ENCODE peak calls at places on chromosomes 3 and 15, in six cellular contexts. O, U, I, N, Z and T are unnamed samples.

GRCh38 chr3:188092648-188093047 is 61.3 kb upstream of the LPP start:
- DNase-seq in O (no peak), U (no peak), I (no peak), N (no peak), Z (no peak), T (no peak)

GRCh38 chr15:95018888-95019545 is 787.7 kb downstream of the MCTP2 start:
- DNase-seq in O (no peak), U (peak), I (no peak), N (peak), Z (no peak), T (peak)

GRCh38 chr15:100983221-100983620 is 64.1 kb downstream of the LRRK1 start:
- DNase-seq in O (no peak), U (no peak), I (no peak), N (no peak), Z (no peak), T (no peak)

GRCh38 chr3:187986514-187986934 is 167.4 kb upstream of the LPP start:
- DNase-seq in O (peak), U (peak), I (no peak), N (peak), Z (no peak), T (peak)

GRCh38 chr3:157920804-157921203 is 185.4 kb downstream of the SHOX2 start:
- DNase-seq in O (no peak), U (no peak), I (no peak), N (no peak), Z (no peak), T (no peak)

GRCh38 chr3:44865272-44866005 is 3.7 kb downstream of the TMEM42 start:
- DNase-seq in O (no peak), U (no peak), I (no peak), N (no peak), Z (no peak), T (no peak)

GRCh38 chr3:23129817-23130216 is 73.3 kb upstream of the UBE2E2 start:
- DNase-seq in O (no peak), U (no peak), I (no peak), N (no peak), Z (no peak), T (no peak)

GRCh38 chr3:126555795-126556636 is 2.7 kb downstream of the C3orf22 start:
- DNase-seq in O (no peak), U (no peak), I (no peak), N (no peak), Z (no peak), T (no peak)

GRCh38 chr3:144912968-144913367 is 941.3 kb downstream of the DIPK2A start:
- DNase-seq in O (no peak), U (no peak), I (no peak), N (no peak), Z (no peak), T (no peak)

GRCh38 chr15:30038667-30039523 is 43.9 kb upstream of the GOLGA8J start:
- DNase-seq in O (no peak), U (no peak), I (no peak), N (no peak), Z (no peak), T (no peak)

GRCh38 chr3:14462738-14463137 is 60.3 kb downstream of the SLC6A6 start:
- DNase-seq in O (no peak), U (no peak), I (no peak), N (no peak), Z (no peak), T (no peak)

GRCh38 chr3:160885791-160886286 is 129.8 kb downstream of the PPM1L start:
- DNase-seq in O (no peak), U (peak), I (peak), N (peak), Z (peak), T (peak)

GRCh38 chr3:89742546-89742945 is 635.1 kb downstream of the EPHA3 start:
- DNase-seq in O (no peak), U (no peak), I (no peak), N (no peak), Z (no peak), T (no peak)

GRCh38 chr3:79414821-79415220 is 353.0 kb downstream of the ROBO1 start:
- DNase-seq in O (no peak), U (no peak), I (no peak), N (no peak), Z (no peak), T (no peak)

GRCh38 chr15:35784745-35785144 is 238.8 kb upstream of the DPH6 start:
- DNase-seq in O (no peak), U (no peak), I (no peak), N (no peak), Z (no peak), T (peak)

GRCh38 chr3:62923092-62923491 is 47.9 kb upstream of the CADPS start:
- DNase-seq in O (no peak), U (no peak), I (no peak), N (no peak), Z (no peak), T (no peak)

GRCh38 chr15:58227706-58228543 is 89.7 kb downstream of the AQP9 start:
- DNase-seq in O (peak), U (peak), I (peak), N (peak), Z (peak), T (peak)

GRCh38 chr3:152508705-152509104 is 240.0 kb downstream of the MBNL1 start:
- DNase-seq in O (peak), U (peak), I (peak), N (peak), Z (no peak), T (peak)

DNA sequence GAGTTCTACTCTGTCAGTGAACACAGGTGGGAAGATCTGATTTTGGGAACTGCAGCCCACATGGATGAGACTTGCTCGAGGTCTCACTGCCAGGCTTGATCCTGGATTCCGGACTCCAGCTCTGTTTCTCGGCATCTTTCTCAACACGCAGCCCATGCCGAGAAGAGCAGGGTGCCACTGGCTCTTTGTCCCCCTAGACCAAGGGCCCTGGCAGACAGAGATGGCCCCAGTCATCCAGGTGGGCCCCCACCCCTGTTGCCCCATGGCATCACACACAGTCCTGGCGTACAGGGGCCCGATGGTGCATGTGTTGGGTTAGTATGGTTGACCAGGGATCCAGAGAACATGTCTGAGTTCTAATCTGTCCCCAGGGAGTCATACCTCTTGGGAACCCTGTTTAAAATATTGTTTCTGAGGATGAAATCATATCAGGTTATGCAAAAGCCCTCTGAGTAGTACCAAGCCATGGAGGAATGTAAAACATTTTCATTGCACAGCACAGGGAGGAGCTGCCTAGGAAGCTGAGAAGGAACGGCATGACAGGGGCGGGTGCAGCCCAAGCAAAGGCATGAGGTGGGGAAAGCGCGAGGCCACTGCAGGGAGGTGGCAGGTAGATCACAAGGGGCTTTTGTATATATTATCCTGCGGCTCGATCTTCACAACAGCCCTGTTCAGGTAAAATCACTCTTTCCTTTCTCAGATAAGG is 320.6 kb downstream of the UACA start:
- DNase-seq in O (no peak), U (no peak), I (no peak), N (no peak), Z (no peak), T (no peak)
- H3K4me3 ChIP-seq in O (no peak), U (no peak), I (no peak), N (no peak), Z (no peak), T (no peak)

DNA sequence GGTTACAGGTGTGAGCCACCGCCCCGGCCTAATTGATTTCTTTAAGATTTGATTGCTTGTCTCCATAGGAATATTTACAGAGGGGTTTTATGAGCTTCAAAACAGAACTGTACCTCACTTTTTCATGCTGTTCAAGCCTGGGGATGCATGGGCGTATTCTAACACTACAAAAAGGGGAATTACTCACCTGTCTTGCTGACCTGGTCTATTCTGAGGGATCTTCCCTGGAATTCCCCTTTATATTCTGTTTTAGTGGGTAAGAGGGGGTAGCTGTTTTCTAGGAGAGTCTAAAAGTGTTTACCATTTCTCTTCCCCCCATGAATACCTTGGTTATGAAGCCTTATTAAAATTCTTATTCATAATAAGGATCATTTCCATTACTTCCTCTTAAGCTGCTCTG is 48.1 kb downstream of the NME9 start:
- DNase-seq in O (no peak), U (no peak), I (no peak), N (no peak), Z (no peak), T (no peak)
- TF ChIP-seq MYC in O (no peak), U (no peak), I (no peak), N (no peak), Z (no peak), T (no peak)

GRCh38 chr3:28273837-28274236 is 32.4 kb downstream of the CMC1 start:
- DNase-seq in O (no peak), U (no peak), I (no peak), N (no peak), Z (no peak), T (no peak)

GRCh38 chr3:28268989-28269388 is 27.6 kb downstream of the CMC1 start:
- DNase-seq in O (no peak), U (no peak), I (no peak), N (no peak), Z (no peak), T (peak)

GRCh38 chr3:28267984-28268849 is 26.8 kb downstream of the CMC1 start:
- DNase-seq in O (no peak), U (no peak), I (no peak), N (no peak), Z (no peak), T (no peak)
- TF ChIP-seq MAX in O (no peak), U (no peak), I (no peak), N (no peak), Z (no peak), T (no peak)

DNA sequence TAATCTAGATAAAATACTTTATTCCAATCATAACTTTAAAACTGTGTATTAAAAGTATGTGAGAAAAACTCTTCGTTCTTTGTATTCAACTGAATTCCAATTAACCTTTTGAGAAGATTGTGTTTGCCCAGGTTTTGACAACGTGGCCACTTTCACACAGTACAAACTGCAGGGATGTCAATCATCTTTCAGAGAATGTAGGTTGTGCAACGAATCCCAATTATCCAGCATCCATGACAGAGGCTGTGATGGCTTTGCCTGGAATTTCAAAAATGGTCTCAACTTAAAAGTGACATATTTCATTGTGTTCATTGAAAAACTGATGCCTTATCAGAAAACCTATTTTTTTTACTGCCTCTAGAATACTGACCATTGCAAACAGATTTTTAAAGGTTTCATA is 615.1 kb upstream of the KCNMB2 start:
- DNase-seq in O (no peak), U (no peak), I (no peak), N (no peak), Z (no peak), T (no peak)
- H3K4me3 ChIP-seq in O (no peak), U (no peak), I (no peak), N (no peak), Z (no peak), T (no peak)

DNA sequence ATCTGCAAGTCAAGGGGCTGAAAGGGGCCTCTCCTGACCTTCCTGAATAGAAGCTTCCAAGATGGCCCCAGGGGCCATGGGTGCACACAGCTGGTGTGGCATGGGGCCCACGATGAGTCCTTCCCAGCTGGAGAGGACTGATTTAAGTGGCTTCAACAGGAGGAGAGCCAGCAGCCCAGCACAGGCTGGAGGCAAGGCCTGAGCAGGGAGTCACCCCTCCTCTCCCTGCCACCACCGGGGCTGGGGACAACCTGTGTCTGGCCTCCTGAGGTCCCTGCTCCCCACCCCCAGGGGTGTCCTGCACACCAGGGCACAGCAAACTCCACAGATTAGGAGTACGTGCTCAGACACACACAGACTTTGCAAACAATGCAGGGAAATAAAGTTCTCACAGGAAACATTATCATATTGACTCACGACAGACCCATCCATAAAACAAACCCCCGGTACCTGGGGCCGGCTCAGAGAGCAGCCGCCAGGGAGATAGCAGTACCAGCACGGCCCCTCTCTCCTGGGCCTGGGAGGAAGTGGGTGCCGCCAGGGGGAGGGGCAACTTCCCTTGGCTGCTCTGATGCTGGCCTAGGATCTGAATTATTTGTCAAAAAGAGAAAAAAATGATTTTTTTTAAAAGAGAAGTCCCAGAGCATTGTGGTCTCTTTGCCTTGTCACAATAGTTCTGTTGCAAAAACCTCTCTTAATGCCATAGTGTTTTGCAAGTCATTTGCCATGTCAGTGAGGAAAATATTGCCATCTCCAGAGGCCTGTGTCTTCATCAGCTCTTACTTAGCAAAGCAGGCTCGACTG is 21.9 kb upstream of the TSEN2 start:
- DNase-seq in O (no peak), U (peak), I (peak), N (no peak), Z (no peak), T (peak)
- TF ChIP-seq MYC in O (no peak), U (no peak), I (peak), N (no peak), Z (no peak), T (no peak)

DNA sequence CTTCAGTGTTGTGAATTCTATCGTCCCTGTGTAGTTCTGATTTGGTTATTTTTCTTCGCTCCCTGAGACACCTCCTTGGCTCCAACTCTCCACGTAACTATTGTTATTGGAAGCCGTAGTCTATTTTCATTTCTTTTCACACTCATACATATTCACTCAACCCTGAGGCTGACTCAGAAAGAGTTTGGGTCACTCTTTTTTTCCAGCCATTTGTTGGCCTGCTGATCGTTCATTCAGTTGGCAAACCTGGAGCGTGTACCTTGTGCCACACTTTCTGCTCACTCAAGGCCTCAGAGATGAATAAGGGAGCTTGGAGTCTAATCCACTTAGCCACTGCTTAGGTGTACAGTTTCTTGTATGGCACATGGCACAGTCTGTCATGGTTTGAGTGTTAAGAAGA is 22.4 kb downstream of the GYG1 start:
- DNase-seq in O (no peak), U (no peak), I (no peak), N (no peak), Z (no peak), T (no peak)
- TF ChIP-seq MAX in O (no peak), U (no peak), I (no peak), N (no peak), Z (no peak), T (no peak)

GRCh38 chr15:39582286-39582976 is 1.6 kb downstream of the THBS1 start:
- DNase-seq in O (no peak), U (peak), I (no peak), N (no peak), Z (no peak), T (no peak)

GRCh38 chr15:39580630-39581500 is at the start of gene THBS1:
- DNase-seq in O (peak), U (peak), I (peak), N (no peak), Z (no peak), T (peak)

GRCh38 chr15:39580117-39580629 is 706 bp upstream of the THBS1 start:
- DNase-seq in O (peak), U (peak), I (peak), N (peak), Z (no peak), T (peak)

GRCh38 chr15:39582977-39583585 is 2.2 kb downstream of the THBS1 start:
- DNase-seq in O (no peak), U (peak), I (no peak), N (no peak), Z (no peak), T (no peak)

GRCh38 chr15:39581501-39582285 is 814 bp downstream of the THBS1 start:
- DNase-seq in O (peak), U (peak), I (peak), N (peak), Z (no peak), T (peak)
- H3K4me3 ChIP-seq in O (peak), U (peak), I (peak), N (no peak), Z (no peak), T (no peak)

GRCh38 chr3:171212648-171213047 is 186.1 kb upstream of the SLC2A2 start:
- DNase-seq in O (no peak), U (no peak), I (no peak), N (no peak), Z (no peak), T (no peak)

GRCh38 chr3:171213907-171214306 is 187.4 kb upstream of the SLC2A2 start:
- DNase-seq in O (no peak), U (no peak), I (no peak), N (no peak), Z (no peak), T (no peak)

GRCh38 chr3:171218069-171218468 is 191.5 kb upstream of the SLC2A2 start:
- DNase-seq in O (no peak), U (no peak), I (no peak), N (no peak), Z (no peak), T (peak)

GRCh38 chr3:171213178-171213577 is 186.7 kb upstream of the SLC2A2 start:
- DNase-seq in O (no peak), U (no peak), I (no peak), N (no peak), Z (no peak), T (no peak)
- TF ChIP-seq MYC in O (no peak), U (no peak), I (no peak), N (no peak), Z (no peak), T (no peak)

GRCh38 chr3:72659609-72660008 is 188.6 kb downstream of the SHQ1 start:
- DNase-seq in O (no peak), U (no peak), I (no peak), N (no peak), Z (no peak), T (no peak)

GRCh38 chr3:72660270-72661114 is 187.8 kb downstream of the SHQ1 start:
- DNase-seq in O (no peak), U (no peak), I (no peak), N (no peak), Z (no peak), T (no peak)

GRCh38 chr3:72663429-72663828 is 184.8 kb downstream of the SHQ1 start:
- DNase-seq in O (no peak), U (no peak), I (peak), N (no peak), Z (no peak), T (no peak)

GRCh38 chr3:72658466-72659100 is 189.7 kb downstream of the SHQ1 start:
- DNase-seq in O (no peak), U (no peak), I (peak), N (no peak), Z (no peak), T (no peak)

DNA sequence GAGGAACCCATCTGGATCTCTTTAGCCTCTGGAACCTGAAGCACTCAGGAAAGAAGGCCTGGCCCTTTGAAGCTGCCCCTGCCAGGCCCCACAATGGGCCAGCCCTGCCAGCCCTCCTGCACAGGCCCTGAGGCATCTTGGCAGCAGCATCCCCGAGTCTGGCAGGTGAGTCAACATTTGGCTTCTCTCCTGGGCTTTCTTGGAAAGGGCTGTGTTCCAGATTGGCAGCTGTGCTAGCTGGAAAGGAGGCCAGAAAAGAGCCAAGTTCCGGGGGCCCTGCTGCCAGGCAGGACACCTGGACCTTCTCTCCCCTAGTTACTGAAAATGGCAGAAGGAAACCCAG is 187.2 kb downstream of the SHQ1 start:
- DNase-seq in O (peak), U (no peak), I (no peak), N (no peak), Z (no peak), T (no peak)
- TF ChIP-seq MAX in O (no peak), U (no peak), I (no peak), N (no peak), Z (no peak), T (no peak)